ENCODE peak calls at places on chromosomes 12 and 14, in five cellular contexts. R is activated T-helper 17 cell treated with anti-CD3 and anti-CD28 coated beads, Interleukin-2, amount 50 U/mL, for 72 hours; H is gastroesophageal sphincter; X is B cell; E is CD8-positive, alpha-beta T cell. M is an unnamed sample.
A peak's percentile ranks its signal among the peaks of the same experiment; 100 is the strongest.

GRCh38 chr12:62776575-62776974 is 158.4 kb downstream of the PPM1H start:
- ATAC-seq in E (no peak), X (no peak), R (no peak), H (no peak), M (no peak)

GRCh38 chr12:46675736-46676135 is 150.1 kb downstream of the SLC38A4 start:
- ATAC-seq in H (no peak), E (no peak), R (no peak), X (no peak), M (no peak)

GRCh38 chr12:31815096-31815495 is 86.3 kb upstream of the AMN1 start:
- ATAC-seq in H (no peak), E (no peak), R (no peak), X (no peak), M (no peak)

GRCh38 chr12:113299619-113300237 is 35.2 kb downstream of the SLC8B1 start:
- ATAC-seq in X (no peak), E (no peak), R (no peak), H (peak; percentile 71), M (no peak)

GRCh38 chr12:73421832-73422231 is 1115.8 kb upstream of the ATXN7L3B start:
- ATAC-seq in E (no peak), R (peak; percentile 98), X (no peak), H (no peak), M (peak; percentile 48)

GRCh38 chr12:104132351-104132956 is 5.6 kb downstream of the NFYB start:
- ATAC-seq in E (no peak), X (no peak), R (no peak), H (no peak), M (no peak)

GRCh38 chr12:54981796-54982195 is 2.8 kb downstream of the TESPA1 start:
- ATAC-seq in X (no peak), R (peak; percentile 69), H (no peak), E (no peak), M (peak; percentile 57)

GRCh38 chr12:39145175-39145999 is 240.0 kb upstream of the CPNE8 start:
- ATAC-seq in E (no peak), H (peak; percentile 88), X (no peak), R (peak; percentile 46), M (no peak)

GRCh38 chr12:54935235-54935951 is 49.2 kb downstream of the TESPA1 start:
- ATAC-seq in R (peak; percentile 86), X (no peak), H (no peak), E (peak; percentile 91), M (peak; percentile 94)

GRCh38 chr12:92897844-92898243 is 31.3 kb downstream of the EEA1 start:
- ATAC-seq in E (no peak), H (no peak), R (no peak), X (no peak), M (no peak)

GRCh38 chr14:50257728-50258127 is 26.4 kb upstream of the SOS2 start:
- ATAC-seq in R (no peak), H (no peak), X (no peak), E (no peak), M (no peak)

GRCh38 chr12:6049587-6049986 is 74.9 kb downstream of the VWF start:
- ATAC-seq in E (no peak), R (no peak), X (no peak), H (no peak), M (no peak)